ENCODE peak calls at places on chromosomes 4 and X, in seven cellular contexts. D, A, Q, L, K, Z and O are unnamed samples.
A peak's percentile ranks its signal among the peaks of the same experiment; 100 is the strongest.

GRCh38 chrX:149453030-149453429 is 52.1 kb downstream of the IDS start:
- DNase-seq in D (no peak), A (peak; percentile 16), Q (no peak), L (no peak), K (no peak), Z (no peak), O (no peak)

GRCh38 chr4:87978656-87979055 is 3.1 kb downstream of the SPP1 start:
- DNase-seq in D (no peak), A (no peak), Q (no peak), L (no peak), K (no peak), Z (no peak), O (no peak)

GRCh38 chr4:34261799-34262314 is 1982.5 kb downstream of the ARAP2 start:
- DNase-seq in D (no peak), A (no peak), Q (peak; percentile 17), L (no peak), K (no peak), Z (no peak), O (no peak)

GRCh38 chr4:111268769-111269414 is 646.0 kb upstream of the PITX2 start:
- DNase-seq in D (no peak), A (no peak), Q (no peak), L (no peak), K (no peak), Z (no peak), O (no peak)

GRCh38 chr4:78556655-78557054 is 5.1 kb downstream of the ANXA3 start:
- DNase-seq in D (no peak), A (no peak), Q (no peak), L (no peak), K (no peak), Z (no peak), O (no peak)

GRCh38 chr4:10619220-10619619 is 65.3 kb downstream of the CLNK start:
- DNase-seq in D (no peak), A (peak; percentile 4), Q (no peak), L (no peak), K (no peak), Z (no peak), O (no peak)

GRCh38 chr4:139740531-139741041 is 75.0 kb downstream of the MGST2 start:
- DNase-seq in D (no peak), A (peak; percentile 88), Q (no peak), L (peak; percentile 62), K (peak; percentile 72), Z (peak; percentile 60), O (peak; percentile 12)

GRCh38 chrX:107154787-107155620 is 36.4 kb upstream of the RBM41 start:
- DNase-seq in D (no peak), A (no peak), Q (no peak), L (no peak), K (no peak), Z (no peak), O (no peak)

GRCh38 chr4:133186210-133186609 is 37.1 kb downstream of the PCDH10 start:
- DNase-seq in D (no peak), A (no peak), Q (no peak), L (no peak), K (no peak), Z (no peak), O (no peak)

GRCh38 chrX:13607996-13608365 is 38.6 kb downstream of the EGFL6 start:
- DNase-seq in D (no peak), A (no peak), Q (no peak), L (no peak), K (peak; percentile 14), Z (no peak), O (no peak)

GRCh38 chr4:56356650-56357049 is 30.6 kb downstream of the AASDH start:
- DNase-seq in D (no peak), A (no peak), Q (no peak), L (no peak), K (no peak), Z (no peak), O (no peak)

GRCh38 chr4:173169428-173170209 is 1.0 kb downstream of the GALNT7 start:
- DNase-seq in D (peak; percentile 49), A (peak; percentile 51), Q (peak; percentile 74), L (peak; percentile 61), K (peak; percentile 50), Z (peak; percentile 59), O (no peak)

GRCh38 chr4:76854858-76855257 is 43.1 kb downstream of the SOWAHB start:
- DNase-seq in D (no peak), A (no peak), Q (no peak), L (no peak), K (no peak), Z (no peak), O (no peak)

GRCh38 chr4:3127129-3127528 is 52.6 kb downstream of the HTT start:
- DNase-seq in D (no peak), A (no peak), Q (no peak), L (no peak), K (no peak), Z (no peak), O (no peak)

GRCh38 chrX:10990418-10990817 is 120.7 kb upstream of the HCCS start:
- DNase-seq in D (no peak), A (no peak), Q (no peak), L (no peak), K (no peak), Z (no peak), O (no peak)

GRCh38 chr4:145827885-145828284 is 110.7 kb downstream of the ZNF827 start:
- DNase-seq in D (no peak), A (no peak), Q (no peak), L (no peak), K (no peak), Z (no peak), O (no peak)

GRCh38 chr4:16227462-16227868 is 1.2 kb upstream of the TAPT1 start:
- DNase-seq in D (no peak), A (peak; percentile 77), Q (peak; percentile 40), L (peak; percentile 49), K (peak; percentile 50), Z (peak; percentile 47), O (no peak)

GRCh38 chr4:40482985-40483647 is 146.5 kb downstream of the RBM47 start:
- DNase-seq in D (no peak), A (peak; percentile 42), Q (peak; percentile 78), L (no peak), K (no peak), Z (no peak), O (no peak)
- H3K4me1 ChIP-seq in D (no peaks in the 10 kb centered on the region), A (peaks cover 16% of the 10 kb centered on the region), Q (peaks cover 33% of the 10 kb centered on the region), L (no peaks in the 10 kb centered on the region), K (peaks cover 7% of the 10 kb centered on the region), Z (no peaks in the 10 kb centered on the region), O (peaks cover 27% of the 10 kb centered on the region)

DNA sequence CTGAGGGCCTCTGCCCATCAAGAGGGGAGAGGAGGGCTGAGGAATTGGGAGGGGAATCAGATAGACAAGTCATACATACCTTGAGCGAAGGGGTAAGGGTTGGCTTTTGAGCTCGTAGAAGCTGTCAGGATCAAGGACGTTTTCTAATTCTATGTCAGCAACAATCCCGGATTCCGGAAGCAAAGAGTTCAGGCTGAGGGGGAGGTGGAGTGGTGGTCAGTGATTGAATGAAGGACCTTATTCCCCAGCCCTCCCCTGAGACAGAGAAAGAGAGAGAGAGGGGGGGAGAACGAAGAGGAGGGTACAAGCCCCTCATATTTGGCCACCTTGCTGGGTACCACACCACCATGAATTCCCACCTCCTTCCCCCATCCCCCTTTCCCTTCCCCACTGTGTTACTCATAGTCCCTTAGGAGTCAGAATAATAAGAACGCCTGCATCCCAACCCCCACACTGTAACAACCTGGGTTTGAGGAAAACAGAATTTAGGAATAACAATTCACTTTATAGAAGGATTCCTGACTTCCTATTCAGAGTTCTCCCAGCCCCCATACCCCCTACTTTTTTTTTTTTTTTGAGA is 2.7 kb downstream of the TFE3 start:
- DNase-seq in D (no peak), A (peak; percentile 39), Q (peak; percentile 52), L (no peak), K (no peak), Z (no peak), O (no peak)
- H3K4me3 ChIP-seq in D (no peak overlapping the region), A (no peak overlapping the region), Q (peak overlapping the region; percentile 77), L (peak overlapping the region; percentile 85), K (no peak overlapping the region), Z (peak overlapping the region; percentile 87), O (peak overlapping the region; percentile 83)

DNA sequence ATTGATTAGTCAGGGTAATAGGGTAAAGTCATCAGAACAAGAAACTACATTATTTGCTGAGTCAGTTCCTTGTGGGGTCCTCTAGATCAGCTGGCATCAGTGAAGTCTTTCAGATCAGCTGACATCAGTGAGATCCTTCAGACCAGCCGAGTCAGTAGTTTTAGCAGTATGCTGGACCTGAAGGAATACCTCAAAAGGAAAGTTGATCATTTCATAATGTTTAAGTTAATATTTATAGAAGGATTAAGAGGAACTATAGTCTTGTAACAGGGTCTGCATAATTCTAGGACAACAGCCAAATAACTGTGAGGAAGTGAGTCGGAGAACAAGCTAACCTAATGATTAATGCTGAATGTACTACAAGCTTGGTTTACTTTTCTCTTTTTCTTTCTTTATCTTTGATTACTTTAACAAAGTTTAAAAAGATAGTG is 958 bp upstream of the UGT2B7 start:
- DNase-seq in D (no peak), A (no peak), Q (no peak), L (no peak), K (peak; percentile 53), Z (no peak), O (no peak)
- H3K4me1 ChIP-seq in D (no peaks in the 10 kb centered on the region), A (no peaks in the 10 kb centered on the region), Q (no peaks in the 10 kb centered on the region), L (no peaks in the 10 kb centered on the region), K (no peaks in the 10 kb centered on the region), Z (no peaks in the 10 kb centered on the region), O (no peaks in the 10 kb centered on the region)

GRCh38 chr4:158094413-158095110 is 78.3 kb downstream of the GASK1B start:
- DNase-seq in D (no peak), A (peak; percentile 85), Q (peak; percentile 17), L (peak; percentile 14), K (peak; percentile 4), Z (no peak), O (no peak)
- H3K4me3 ChIP-seq in D (no peak overlapping the region), A (no peak overlapping the region), Q (no peak overlapping the region), L (no peak overlapping the region), K (no peak overlapping the region), Z (no peak overlapping the region), O (no peak overlapping the region)

DNA sequence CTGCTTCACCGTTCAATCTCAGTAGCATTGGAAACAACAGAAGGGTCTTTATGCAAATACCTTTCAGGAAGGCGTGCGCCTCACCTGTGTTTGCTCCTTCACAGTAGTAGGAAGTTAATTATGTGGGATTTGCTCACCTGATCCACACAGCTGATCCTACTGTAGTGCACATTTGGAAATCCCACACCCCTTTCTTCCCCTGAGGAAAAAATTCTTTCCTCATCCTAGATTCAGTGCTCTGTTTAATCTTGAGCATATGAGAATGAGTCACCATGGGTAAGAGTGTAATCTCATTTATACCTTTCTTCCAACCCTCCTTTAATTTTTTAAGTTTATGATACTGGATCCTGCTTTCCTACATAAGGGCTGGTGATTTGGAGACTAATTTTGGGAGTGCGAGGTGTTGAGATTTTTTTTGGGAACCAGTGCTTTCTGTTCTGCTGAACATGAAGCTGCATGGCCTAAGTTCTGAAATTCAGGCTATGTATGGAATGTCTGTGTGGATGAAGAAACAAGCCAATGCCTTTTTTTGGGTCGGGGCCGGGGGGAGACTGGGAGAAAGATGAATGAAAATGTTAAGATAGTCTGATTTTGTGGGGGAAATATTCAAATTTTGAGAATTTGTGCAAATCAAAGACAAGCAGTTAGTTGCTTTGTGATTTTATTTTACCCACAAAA is 19.0 kb downstream of the GAB1 start:
- DNase-seq in D (no peak), A (no peak), Q (peak; percentile 66), L (no peak), K (no peak), Z (no peak), O (no peak)
- H3K4me1 ChIP-seq in D (no peaks in the 10 kb centered on the region), A (peaks cover 47% of the 10 kb centered on the region), Q (peaks cover 86% of the 10 kb centered on the region), L (peaks cover 87% of the 10 kb centered on the region), K (peaks cover 27% of the 10 kb centered on the region), Z (no peaks in the 10 kb centered on the region), O (peaks cover 31% of the 10 kb centered on the region)

DNA sequence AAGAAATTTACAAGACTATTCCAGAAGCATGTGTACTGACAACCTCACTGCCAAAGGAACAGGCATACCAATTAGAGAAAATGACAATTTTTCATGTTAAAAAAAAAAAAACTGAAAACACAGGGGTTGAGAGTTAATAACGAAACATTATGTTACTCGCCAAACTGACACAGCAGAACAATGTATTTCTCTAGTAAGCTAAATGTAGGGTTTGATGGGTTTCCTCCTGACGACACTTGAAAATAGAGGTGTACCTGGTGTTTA is 643 bp upstream of the USO1 start:
- DNase-seq in D (no peak), A (no peak), Q (no peak), L (no peak), K (no peak), Z (no peak), O (no peak)
- H3K4me3 ChIP-seq in D (peak overlapping the region; percentile 59), A (no peak overlapping the region), Q (peak overlapping the region; percentile 68), L (peak overlapping the region; percentile 92), K (peak overlapping the region; percentile 24), Z (peak overlapping the region; percentile 92), O (peak overlapping the region; percentile 99)